ENCODE peak calls at places on chromosomes 7 and 10, in eight cellular contexts. C, W, A, L, D, Q, P and T are unnamed samples. For H3K4me1 and H3K36me3, the result is how much of the 10 kb centered on the place peaks cover.

GRCh38 chr10:60175418-60175817 is 214.3 kb downstream of the ANK3 start:
- DNase-seq in P (no peak), L (no peak), D (no peak), C (peak), A (no peak), Q (peak), W (no peak), T (no peak)

GRCh38 chr10:77431209-77431611 is 206.4 kb downstream of the KCNMA1 start:
- DNase-seq in D (no peak), L (no peak), A (peak), W (no peak), C (peak), P (no peak), Q (peak), T (no peak)

GRCh38 chr7:4147931-4148620 is 534.0 kb upstream of the FOXK1 start:
- DNase-seq in W (no peak), D (no peak), A (peak), Q (no peak), P (no peak), L (no peak), C (no peak), T (no peak)

GRCh38 chr7:84117304-84117703 is 77.3 kb downstream of the SEMA3A start:
- DNase-seq in Q (no peak), A (peak), L (no peak), D (no peak), W (no peak), C (no peak), P (no peak), T (no peak)

GRCh38 chr7:101363734-101364374 is 1.2 kb downstream of the COL26A1 start:
- DNase-seq in L (peak), D (peak), P (peak), Q (peak), A (peak), W (peak), C (peak), T (peak)

GRCh38 chr7:150441524-150441923 is 8.9 kb upstream of the GIMAP8 start:
- DNase-seq in A (no peak), P (no peak), W (no peak), C (no peak), Q (no peak), L (no peak), D (no peak), T (no peak)

GRCh38 chr7:26390016-26390415 is 98.4 kb downstream of the SNX10 start:
- DNase-seq in C (no peak), P (no peak), Q (no peak), A (peak), D (no peak), W (no peak), L (no peak), T (no peak)

GRCh38 chr10:108167766-108168165 is 1003.3 kb upstream of the SORCS1 start:
- DNase-seq in D (no peak), Q (no peak), P (no peak), W (no peak), C (no peak), A (no peak), L (no peak), T (no peak)

GRCh38 chr7:151851160-151851751 is 25.7 kb downstream of the PRKAG2 start:
- DNase-seq in P (no peak), A (no peak), C (peak), W (no peak), L (peak), D (peak), Q (no peak), T (no peak)
- H3K4me3 ChIP-seq in P (no peak), A (no peak), C (no peak), W (no peak), L (no peak), D (peak), Q (no peak), T (no peak)

GRCh38 chr10:116889066-116889465 is 39.8 kb downstream of the ENO4 start:
- DNase-seq in P (no peak), D (no peak), C (no peak), W (no peak), A (no peak), L (no peak), Q (no peak), T (no peak)
- H3K4me1 ChIP-seq in P (under half), D (under half), C (half or more), W (under half), A (under half), L (under half), Q (under half), T (under half)

GRCh38 chr7:50595538-50596102 is 30.4 kb upstream of the DDC start:
- DNase-seq in D (no peak), Q (peak), C (peak), A (peak), P (no peak), W (peak), L (peak), T (peak)

GRCh38 chr7:50603288-50603687 is 38.1 kb upstream of the DDC start:
- DNase-seq in L (no peak), C (no peak), W (no peak), A (no peak), Q (no peak), P (no peak), D (no peak), T (no peak)

GRCh38 chr7:50596484-50596883 is 31.3 kb upstream of the DDC start:
- DNase-seq in A (no peak), C (no peak), P (no peak), L (no peak), W (no peak), Q (no peak), D (no peak), T (no peak)

GRCh38 chr7:50598455-50599343 is 33.5 kb upstream of the DDC start:
- DNase-seq in C (no peak), D (no peak), A (no peak), Q (no peak), W (no peak), P (no peak), L (no peak), T (no peak)

DNA sequence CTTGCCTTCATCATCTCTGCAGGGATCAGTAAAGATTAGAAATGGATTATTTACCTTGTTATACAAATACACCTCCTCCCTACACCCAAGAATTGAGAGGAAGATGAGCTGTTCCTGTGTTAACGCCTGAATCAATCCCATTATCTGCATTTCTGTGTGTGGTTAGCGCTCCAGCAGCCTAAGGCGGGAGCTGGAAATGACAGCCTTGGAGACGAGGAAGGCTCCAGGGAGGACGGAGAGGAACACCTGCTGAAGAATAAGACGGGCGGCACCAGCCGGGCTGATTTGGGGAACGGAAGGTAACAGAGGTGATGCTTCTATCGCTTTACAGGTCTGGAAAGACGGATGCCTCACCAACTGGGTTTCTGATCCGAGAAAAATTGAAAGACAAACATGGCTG is 34.2 kb upstream of the DDC start:
- DNase-seq in L (no peak), C (no peak), A (no peak), P (no peak), Q (no peak), W (no peak), D (no peak), T (no peak)
- H3K36me3 ChIP-seq in L (under half), C (under half), A (under half), P (under half), Q (under half), W (under half), D (under half), T (under half)

DNA sequence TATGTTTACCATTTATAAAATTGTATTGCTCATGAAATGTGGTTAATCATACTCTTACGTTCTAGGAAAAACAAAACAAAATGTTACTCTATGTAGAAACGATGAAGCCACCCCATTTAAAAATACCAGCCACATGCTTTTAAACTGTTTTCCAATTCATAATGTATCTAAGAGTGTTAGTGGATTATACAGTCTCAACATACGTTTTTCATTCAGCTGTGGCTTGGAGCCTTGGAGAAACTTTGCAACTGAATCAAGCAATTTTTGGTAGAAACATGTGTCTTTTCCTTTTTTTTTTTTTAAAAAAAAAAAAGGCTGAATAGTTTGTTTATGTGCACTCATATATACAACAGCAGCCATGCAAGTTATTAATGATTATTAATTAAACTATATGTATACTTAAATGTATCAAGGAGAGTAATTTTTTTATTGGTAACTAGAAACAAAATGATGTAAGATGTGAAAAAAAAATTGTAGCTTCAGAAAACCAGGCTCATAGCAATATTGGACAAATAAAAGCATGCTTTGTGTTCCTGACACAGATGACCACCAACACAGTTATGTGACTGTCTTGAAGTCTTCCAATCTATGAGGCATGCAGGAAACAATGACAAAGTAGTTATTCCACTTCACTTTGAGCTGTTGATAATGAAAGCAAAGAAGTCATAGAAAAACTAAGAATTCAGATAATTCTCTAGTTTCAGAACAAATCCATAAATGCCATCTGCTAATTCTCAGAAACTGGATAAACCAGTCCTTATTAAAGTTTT is 378.2 kb upstream of the SEMA3D start:
- DNase-seq in P (no peak), Q (peak), L (no peak), A (no peak), C (peak), W (no peak), D (no peak), T (no peak)
- H3K4me3 ChIP-seq in P (no peak), Q (no peak), L (no peak), A (no peak), C (no peak), W (no peak), D (no peak), T (no peak)

GRCh38 chr10:115898242-115898641 is 374.8 kb downstream of the GFRA1 start:
- DNase-seq in W (no peak), Q (no peak), L (no peak), D (no peak), P (no peak), A (no peak), C (no peak), T (no peak)
- H3K4me1 ChIP-seq in W (under half), Q (under half), L (under half), D (under half), P (under half), A (under half), C (under half), T (under half)

GRCh38 chr7:17863095-17863814 is 77.0 kb downstream of the SNX13 start:
- DNase-seq in L (no peak), A (no peak), D (no peak), Q (no peak), W (peak), C (no peak), P (no peak), T (no peak)
- H3K36me3 ChIP-seq in L (under half), A (under half), D (under half), Q (under half), W (under half), C (under half), P (under half), T (under half)